ENCODE peak calls at places on chromosomes 4 and X, in six cellular contexts. One of them, this sample, is unnamed.

GRCh38 chr4:175946472-175947116 is 119.0 kb upstream of the WDR17 start:
- DNase-seq in bronchial epithelial cell: no peak
- DNase-seq in GM23248: peak
- DNase-seq in aorta: no peak
- DNase-seq in IMR-90: no peak
- DNase-seq in astrocyte of the cerebellum: no peak
- DNase-seq in this sample: peak

GRCh38 chrX:150842198-150842553 is 56.3 kb downstream of the CD99L2 start:
- DNase-seq in bronchial epithelial cell: no peak
- DNase-seq in astrocyte of the cerebellum: no peak
- DNase-seq in IMR-90: no peak
- DNase-seq in GM23248: no peak
- DNase-seq in aorta: no peak
- DNase-seq in this sample: no peak

GRCh38 chrX:11059923-11060322 is 51.2 kb upstream of the HCCS start:
- DNase-seq in GM23248: peak
- DNase-seq in bronchial epithelial cell: peak
- DNase-seq in astrocyte of the cerebellum: no peak
- DNase-seq in aorta: no peak
- DNase-seq in IMR-90: peak
- DNase-seq in this sample: no peak

GRCh38 chrX:8629871-8630270 is 102.1 kb downstream of the ANOS1 start:
- DNase-seq in astrocyte of the cerebellum: no peak
- DNase-seq in GM23248: no peak
- DNase-seq in bronchial epithelial cell: peak
- DNase-seq in IMR-90: peak
- DNase-seq in aorta: no peak
- DNase-seq in this sample: peak

GRCh38 chr4:22474636-22475310 is 41.1 kb downstream of the ADGRA3 start:
- DNase-seq in GM23248: peak
- DNase-seq in bronchial epithelial cell: peak
- DNase-seq in astrocyte of the cerebellum: peak
- DNase-seq in IMR-90: peak
- DNase-seq in aorta: no peak
- DNase-seq in this sample: peak

GRCh38 chr4:140621161-140621560 is 52.4 kb upstream of the UCP1 start:
- DNase-seq in IMR-90: no peak
- DNase-seq in bronchial epithelial cell: no peak
- DNase-seq in aorta: no peak
- DNase-seq in astrocyte of the cerebellum: no peak
- DNase-seq in GM23248: no peak
- DNase-seq in this sample: no peak

GRCh38 chrX:150648296-150648940 is 44.8 kb upstream of the MTMR1 start:
- DNase-seq in GM23248: no peak
- DNase-seq in IMR-90: no peak
- DNase-seq in astrocyte of the cerebellum: no peak
- DNase-seq in aorta: no peak
- DNase-seq in bronchial epithelial cell: peak
- DNase-seq in this sample: no peak

GRCh38 chrX:7109838-7110793 is 37.4 kb upstream of the STS start:
- DNase-seq in bronchial epithelial cell: no peak
- DNase-seq in astrocyte of the cerebellum: no peak
- DNase-seq in IMR-90: no peak
- DNase-seq in aorta: no peak
- DNase-seq in GM23248: no peak
- DNase-seq in this sample: no peak

GRCh38 chr4:170025523-170026252 is 507 bp downstream of the MFAP3L start:
- DNase-seq in GM23248: peak
- DNase-seq in IMR-90: no peak
- DNase-seq in bronchial epithelial cell: no peak
- DNase-seq in aorta: peak
- DNase-seq in astrocyte of the cerebellum: no peak
- DNase-seq in this sample: peak

GRCh38 chr4:26238782-26239647 is 81.8 kb upstream of the RBPJ start:
- DNase-seq in GM23248: peak
- DNase-seq in bronchial epithelial cell: no peak
- DNase-seq in aorta: no peak
- DNase-seq in IMR-90: peak
- DNase-seq in astrocyte of the cerebellum: no peak
- DNase-seq in this sample: peak

GRCh38 chrX:69133561-69134542 is 31.4 kb downstream of the PJA1 start:
- DNase-seq in aorta: no peak
- DNase-seq in astrocyte of the cerebellum: peak
- DNase-seq in IMR-90: peak
- DNase-seq in GM23248: peak
- DNase-seq in bronchial epithelial cell: peak
- DNase-seq in this sample: peak

GRCh38 chrX:17680732-17681413 is 56.4 kb upstream of the SCML1 start:
- DNase-seq in IMR-90: no peak
- DNase-seq in astrocyte of the cerebellum: no peak
- DNase-seq in bronchial epithelial cell: no peak
- DNase-seq in GM23248: peak
- DNase-seq in aorta: no peak
- DNase-seq in this sample: no peak

GRCh38 chr4:146852365-146852764 is 93.3 kb downstream of the TTC29 start:
- DNase-seq in aorta: no peak
- DNase-seq in GM23248: no peak
- DNase-seq in bronchial epithelial cell: no peak
- DNase-seq in astrocyte of the cerebellum: no peak
- DNase-seq in IMR-90: no peak
- DNase-seq in this sample: no peak

GRCh38 chr4:140176735-140177134 is 22.8 kb upstream of the MAML3 start:
- DNase-seq in bronchial epithelial cell: peak
- DNase-seq in IMR-90: peak
- DNase-seq in aorta: no peak
- DNase-seq in astrocyte of the cerebellum: no peak
- DNase-seq in GM23248: peak
- DNase-seq in this sample: peak

GRCh38 chrX:18877472-18877871 is 106.4 kb downstream of the PHKA2 start:
- DNase-seq in IMR-90: no peak
- DNase-seq in GM23248: no peak
- DNase-seq in aorta: peak
- DNase-seq in astrocyte of the cerebellum: no peak
- DNase-seq in bronchial epithelial cell: peak
- DNase-seq in this sample: no peak

GRCh38 chrX:1444896-1445480 is 7.7 kb downstream of the ASMTL start:
- DNase-seq in bronchial epithelial cell: no peak
- DNase-seq in aorta: peak
- DNase-seq in IMR-90: no peak
- DNase-seq in astrocyte of the cerebellum: no peak
- DNase-seq in GM23248: no peak
- DNase-seq in this sample: no peak

GRCh38 chrX:15471016-15471415 is 22.1 kb downstream of the PIR start:
- DNase-seq in GM23248: peak
- DNase-seq in bronchial epithelial cell: peak
- DNase-seq in IMR-90: peak
- DNase-seq in astrocyte of the cerebellum: peak
- DNase-seq in aorta: peak
- DNase-seq in this sample: peak

GRCh38 chr4:112348488-112349158 is 51.5 kb downstream of the ALPK1 start:
- DNase-seq in IMR-90: peak
- DNase-seq in astrocyte of the cerebellum: no peak
- DNase-seq in GM23248: peak
- DNase-seq in aorta: peak
- DNase-seq in bronchial epithelial cell: peak
- DNase-seq in this sample: peak

GRCh38 chrX:133254666-133255065 is 36.5 kb upstream of the TFDP3 start:
- DNase-seq in aorta: no peak
- DNase-seq in bronchial epithelial cell: peak
- DNase-seq in IMR-90: peak
- DNase-seq in GM23248: peak
- DNase-seq in astrocyte of the cerebellum: no peak
- DNase-seq in this sample: no peak

DNA sequence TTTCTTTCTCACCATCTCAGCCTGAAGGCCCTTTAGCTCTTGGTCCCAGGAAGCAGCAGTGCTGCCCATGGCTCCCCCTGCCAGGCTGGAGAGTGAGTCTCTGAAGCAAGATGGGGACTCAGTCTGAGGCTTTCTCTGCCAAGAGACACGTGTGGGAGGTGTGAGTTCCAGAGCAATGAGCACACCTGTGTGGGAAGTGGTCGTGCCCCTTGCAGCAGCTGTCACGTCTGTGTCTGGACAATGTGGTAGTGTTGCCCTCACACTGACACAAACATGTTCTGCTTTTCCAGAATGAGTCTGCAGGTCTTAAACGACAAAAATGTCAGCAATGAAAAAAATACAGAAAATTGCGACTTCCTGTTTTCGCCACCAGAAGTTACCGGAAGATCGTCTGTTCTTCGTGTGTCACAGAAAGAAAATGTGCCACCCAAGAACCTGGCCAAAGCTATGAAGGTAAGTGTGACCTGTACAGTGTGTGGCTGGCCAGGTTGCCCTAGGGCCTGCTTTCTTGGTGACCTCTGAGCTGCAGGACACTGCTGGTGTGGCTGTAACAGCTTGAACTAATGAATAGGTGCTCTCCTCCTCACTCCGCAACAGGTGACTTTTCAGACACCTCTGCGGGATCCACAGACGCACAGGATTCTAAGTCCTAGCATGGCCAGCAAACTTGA is 1.9 kb downstream of the TACC3 start:
- DNase-seq in GM23248: no peak
- DNase-seq in astrocyte of the cerebellum: no peak
- DNase-seq in bronchial epithelial cell: peak
- DNase-seq in IMR-90: no peak
- DNase-seq in aorta: no peak
- DNase-seq in this sample: no peak
- H3K4me3 ChIP-seq in GM23248: no peak
- H3K4me3 ChIP-seq in astrocyte of the cerebellum: no peak
- H3K4me3 ChIP-seq in bronchial epithelial cell: no peak
- H3K4me3 ChIP-seq in IMR-90: no peak
- H3K4me3 ChIP-seq in aorta: no peak
- H3K4me3 ChIP-seq in this sample: no peak

GRCh38 chr4:150280081-150280950 is 202.1 kb downstream of the DCLK2 start:
- DNase-seq in bronchial epithelial cell: peak
- DNase-seq in IMR-90: peak
- DNase-seq in aorta: no peak
- DNase-seq in GM23248: peak
- DNase-seq in astrocyte of the cerebellum: peak
- DNase-seq in this sample: peak

GRCh38 chr4:150280975-150281374 is 202.7 kb downstream of the DCLK2 start:
- DNase-seq in aorta: no peak
- DNase-seq in astrocyte of the cerebellum: no peak
- DNase-seq in bronchial epithelial cell: no peak
- DNase-seq in IMR-90: no peak
- DNase-seq in GM23248: no peak
- DNase-seq in this sample: no peak

GRCh38 chr4:150286656-150287055 is 208.4 kb downstream of the DCLK2 start:
- DNase-seq in astrocyte of the cerebellum: no peak
- DNase-seq in GM23248: no peak
- DNase-seq in IMR-90: no peak
- DNase-seq in bronchial epithelial cell: no peak
- DNase-seq in aorta: no peak
- DNase-seq in this sample: no peak

GRCh38 chr4:150278206-150278605 is 200.0 kb downstream of the DCLK2 start:
- DNase-seq in bronchial epithelial cell: no peak
- DNase-seq in astrocyte of the cerebellum: no peak
- DNase-seq in IMR-90: no peak
- DNase-seq in aorta: no peak
- DNase-seq in GM23248: no peak
- DNase-seq in this sample: no peak

DNA sequence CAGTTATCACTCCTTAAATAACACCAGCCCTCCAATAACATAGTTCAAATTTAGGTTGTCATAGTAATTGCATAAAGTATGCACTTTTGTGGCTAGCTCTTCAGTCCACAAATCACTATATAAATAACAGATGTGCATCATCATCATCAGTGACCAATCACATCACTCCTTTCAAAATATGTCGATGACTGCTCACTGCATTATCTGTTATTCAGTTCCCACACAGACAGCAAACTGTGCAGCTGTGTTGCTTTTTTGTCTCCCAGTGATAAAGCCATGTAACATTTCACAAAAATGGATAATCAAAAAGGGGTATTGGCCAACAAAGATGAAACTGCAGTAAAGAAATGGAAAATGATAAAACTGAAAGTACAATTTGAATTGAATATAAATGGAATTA is 205.4 kb downstream of the DCLK2 start:
- DNase-seq in bronchial epithelial cell: no peak
- DNase-seq in aorta: no peak
- DNase-seq in GM23248: peak
- DNase-seq in astrocyte of the cerebellum: peak
- DNase-seq in IMR-90: peak
- DNase-seq in this sample: peak
- H3K4me3 ChIP-seq in bronchial epithelial cell: no peak
- H3K4me3 ChIP-seq in aorta: no peak
- H3K4me3 ChIP-seq in GM23248: peak
- H3K4me3 ChIP-seq in astrocyte of the cerebellum: no peak
- H3K4me3 ChIP-seq in IMR-90: peak
- H3K4me3 ChIP-seq in this sample: peak

DNA sequence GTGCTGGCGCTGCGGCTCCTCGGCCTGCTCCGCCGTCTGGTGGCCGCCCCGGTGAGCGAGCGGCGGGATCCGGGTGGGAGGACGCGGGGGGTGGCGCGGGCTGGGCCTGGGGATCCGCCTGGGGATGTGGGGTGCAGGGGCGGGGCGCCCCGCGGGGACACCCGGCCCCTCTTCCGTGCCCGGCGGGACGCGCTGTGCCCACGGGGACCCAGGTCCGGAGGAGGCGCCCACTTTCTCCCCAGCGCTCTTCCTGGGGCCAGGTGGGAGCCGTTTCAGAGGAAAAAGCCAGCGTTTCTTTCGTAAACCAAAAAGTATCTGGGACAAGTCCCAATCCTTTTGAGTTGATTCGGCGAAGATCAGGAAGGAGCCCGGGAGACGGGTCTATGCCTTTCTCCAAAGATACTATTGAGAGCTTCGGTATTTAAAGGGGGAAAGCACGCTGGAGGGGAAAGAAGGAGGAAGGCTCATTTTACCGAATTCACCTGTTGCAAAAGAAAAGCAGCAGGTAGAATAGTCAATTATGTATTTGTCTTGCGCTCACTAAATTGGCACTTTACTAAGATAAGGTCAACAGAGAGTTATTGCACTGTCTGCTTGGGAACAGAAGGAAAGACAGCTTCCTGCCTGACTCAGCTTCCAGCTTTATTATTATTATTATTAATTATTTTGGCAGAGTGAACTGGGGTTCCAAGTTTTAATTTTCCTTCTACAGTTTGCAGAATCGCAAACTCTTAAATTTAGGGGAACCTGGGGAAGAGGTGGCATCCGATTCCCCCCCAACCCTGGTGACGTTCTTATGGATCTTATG is 81.5 kb upstream of the CD99 start:
- DNase-seq in GM23248: peak
- DNase-seq in astrocyte of the cerebellum: no peak
- DNase-seq in IMR-90: peak
- DNase-seq in aorta: no peak
- DNase-seq in bronchial epithelial cell: peak
- DNase-seq in this sample: peak
- H3K4me3 ChIP-seq in GM23248: peak
- H3K4me3 ChIP-seq in astrocyte of the cerebellum: peak
- H3K4me3 ChIP-seq in IMR-90: peak
- H3K4me3 ChIP-seq in aorta: peak
- H3K4me3 ChIP-seq in bronchial epithelial cell: peak
- H3K4me3 ChIP-seq in this sample: peak

DNA sequence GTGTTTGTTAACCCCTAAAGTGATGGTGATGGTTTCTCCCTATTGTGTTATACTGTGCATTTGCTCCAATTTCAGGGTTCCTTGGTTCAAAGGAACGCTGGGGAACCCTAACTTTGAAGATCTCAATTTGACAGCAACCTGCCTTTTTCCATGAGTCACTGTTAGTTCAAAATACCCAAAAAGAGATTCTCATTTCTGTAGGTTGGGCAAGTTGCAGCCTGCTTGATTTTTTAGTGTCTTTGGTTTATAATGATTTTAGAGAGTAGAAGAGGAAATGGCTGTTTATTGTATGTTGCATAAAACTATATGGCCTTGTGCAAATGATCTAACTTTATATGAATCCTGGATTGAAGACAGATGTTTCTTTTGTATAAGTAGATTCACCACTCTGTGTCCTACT is 23.1 kb downstream of the GAB1 start:
- DNase-seq in astrocyte of the cerebellum: no peak
- DNase-seq in bronchial epithelial cell: peak
- DNase-seq in IMR-90: no peak
- DNase-seq in aorta: no peak
- DNase-seq in GM23248: no peak
- DNase-seq in this sample: no peak
- H3K4me3 ChIP-seq in astrocyte of the cerebellum: no peak
- H3K4me3 ChIP-seq in bronchial epithelial cell: no peak
- H3K4me3 ChIP-seq in IMR-90: no peak
- H3K4me3 ChIP-seq in aorta: no peak
- H3K4me3 ChIP-seq in GM23248: peak
- H3K4me3 ChIP-seq in this sample: no peak